ENCODE peak calls at places on chromosomes 12 and 14, in four cellular contexts. L, M, T and E are unnamed samples.

GRCh38 chr12:6085841-6086240 is 38.6 kb downstream of the VWF start:
- DNase-seq in T (no peak), M (no peak), L (no peak), E (no peak)

GRCh38 chr12:28708918-28709371 is 440.1 kb upstream of the FAR2 start:
- DNase-seq in T (no peak), L (no peak), M (no peak), E (no peak)

GRCh38 chr12:59149995-59150642 is 229.8 kb upstream of the LRIG3 start:
- DNase-seq in M (no peak), T (peak), L (peak), E (peak)

GRCh38 chr12:59181378-59181777 is 261.1 kb upstream of the LRIG3 start:
- DNase-seq in M (no peak), L (no peak), T (no peak), E (no peak)

GRCh38 chr12:121124402-121125109 is 8.1 kb upstream of the P2RX7 start:
- DNase-seq in T (no peak), M (no peak), L (no peak), E (no peak)

GRCh38 chr14:21047378-21047781 is 5.2 kb downstream of the RNASE7 start:
- DNase-seq in M (no peak), T (no peak), L (no peak), E (no peak)

GRCh38 chr14:100440207-100440631 is 117.1 kb downstream of the SLC25A47 start:
- DNase-seq in L (peak), M (no peak), T (no peak), E (no peak)

GRCh38 chr14:48586099-48586498 is 910.7 kb upstream of the MDGA2 start:
- DNase-seq in L (no peak), T (no peak), M (no peak), E (no peak)

GRCh38 chr14:30403791-30404190 is 155.2 kb upstream of the G2E3 start:
- DNase-seq in T (no peak), L (no peak), M (no peak), E (no peak)

GRCh38 chr12:62210422-62210821 is 49.8 kb upstream of the USP15 start:
- DNase-seq in M (no peak), L (no peak), T (peak), E (no peak)

GRCh38 chr12:67447180-67447579 is 178.0 kb downstream of the CAND1 start:
- DNase-seq in M (no peak), T (no peak), L (no peak), E (no peak)

GRCh38 chr12:112978163-112979081 is at the start of gene OAS2:
- DNase-seq in L (no peak), T (peak), M (peak), E (peak)

GRCh38 chr14:92549853-92550244 is 36.3 kb downstream of the RIN3 start:
- DNase-seq in L (no peak), M (no peak), T (no peak), E (no peak)

GRCh38 chr14:58198086-58198485 is 1.9 kb upstream of the ACTR10 start:
- DNase-seq in T (no peak), M (no peak), L (no peak), E (no peak)

GRCh38 chr12:105705765-105706164 is 375.3 kb downstream of the C12orf75 start:
- DNase-seq in M (no peak), T (peak), L (peak), E (peak)

GRCh38 chr12:121314441-121314840 is 17.9 kb upstream of the CAMKK2 start:
- DNase-seq in T (peak), L (no peak), M (no peak), E (no peak)

GRCh38 chr14:102775855-102776760 is 1.1 kb upstream of the TRAF3 start:
- DNase-seq in M (no peak), L (no peak), T (peak), E (no peak)

GRCh38 chr14:81436296-81437138 is 36.4 kb upstream of the STON2 start:
- DNase-seq in L (peak), M (no peak), T (peak), E (peak)

GRCh38 chr12:9760699-9761406 is at the start of gene CD69:
- DNase-seq in M (peak), L (no peak), T (peak), E (peak)

GRCh38 chr12:67080637-67081036 is 188.5 kb upstream of the CAND1 start:
- DNase-seq in M (no peak), L (peak), T (no peak), E (no peak)

GRCh38 chr14:68976160-68977067 is 2.7 kb downstream of the ACTN1 start:
- DNase-seq in T (no peak), L (no peak), M (no peak), E (no peak)

GRCh38 chr12:44603701-44604100 is 272.4 kb downstream of the NELL2 start:
- DNase-seq in L (no peak), T (no peak), M (no peak), E (no peak)

GRCh38 chr12:7241404-7242005 is 52.0 kb downstream of the PEX5 start:
- DNase-seq in T (peak), M (no peak), L (no peak), E (no peak)

GRCh38 chr12:27272375-27273028 is 28.4 kb downstream of the STK38L start:
- DNase-seq in T (no peak), L (peak), M (no peak), E (no peak)

GRCh38 chr12:116361404-116362223 is 84.1 kb upstream of the MED13L start:
- DNase-seq in T (no peak), M (no peak), L (peak), E (no peak)

GRCh38 chr12:591167-591570 is 72.1 kb downstream of the NINJ2 start:
- DNase-seq in T (no peak), M (no peak), L (no peak), E (no peak)

GRCh38 chr12:30067156-30067555 is 283.4 kb upstream of the TMTC1 start:
- DNase-seq in L (no peak), T (no peak), M (no peak), E (no peak)